ENCODE peak calls at places on chromosomes 5 and 9, in four cellular contexts. N is lower lobe of right lung, D is H9, Z is heart right ventricle. R is an unnamed sample.

GRCh38 chr5:59483971-59484472 is 409.5 kb downstream of the PDE4D start:
- DNase-seq in N (no peak), Z (no peak), D (no peak), R (no peak)

GRCh38 chr9:126781717-126782388 is 23.0 kb upstream of the ZBTB43 start:
- DNase-seq in D (peak; percentile 91), Z (peak; percentile 88), N (peak; percentile 88), R (peak; percentile 75)

GRCh38 chr5:83586874-83587776 is 115.6 kb downstream of the VCAN start:
- DNase-seq in D (no peak), N (no peak), Z (no peak), R (no peak)

GRCh38 chr5:10724799-10725507 is 36.1 kb downstream of the DAP start:
- DNase-seq in N (no peak), D (no peak), Z (peak; percentile 73), R (no peak)

GRCh38 chr9:801399-802071 is 40.0 kb upstream of the DMRT1 start:
- DNase-seq in D (no peak), N (no peak), Z (no peak), R (no peak)

GRCh38 chr9:36956908-36957307 is 77.2 kb downstream of the PAX5 start:
- DNase-seq in N (no peak), D (peak; percentile 79), Z (no peak), R (no peak)

GRCh38 chr9:137163101-137163661 is 6.7 kb downstream of the LRRC26 start:
- DNase-seq in D (peak; percentile 70), N (no peak), Z (no peak), R (no peak)

GRCh38 chr5:135977375-135977928 is 22.7 kb upstream of the LECT2 start:
- DNase-seq in D (peak; percentile 93), N (peak; percentile 87), Z (peak; percentile 79), R (peak; percentile 9)

GRCh38 chr5:59724482-59725392 is 168.8 kb downstream of the PDE4D start:
- DNase-seq in Z (no peak), N (no peak), D (peak; percentile 38), R (no peak)

GRCh38 chr5:134527156-134527960 is 1.9 kb downstream of the JADE2 start:
- DNase-seq in D (peak; percentile 97), Z (peak; percentile 89), N (peak; percentile 85), R (peak; percentile 68)

GRCh38 chr5:176927562-176927961 is 28.4 kb upstream of the HK3 start:
- DNase-seq in Z (no peak), N (no peak), D (no peak), R (no peak)

GRCh38 chr5:171122372-171122771 is 186.7 kb upstream of the TLX3 start:
- DNase-seq in N (no peak), Z (no peak), D (no peak), R (no peak)

GRCh38 chr5:88675758-88676636 is 207.0 kb downstream of the MEF2C start:
- DNase-seq in D (peak; percentile 92), N (no peak), Z (no peak), R (no peak)

GRCh38 chr5:40258205-40258604 is 421.5 kb upstream of the PTGER4 start:
- DNase-seq in Z (no peak), N (no peak), D (no peak), R (no peak)

GRCh38 chr5:169648725-169649124 is 11.7 kb downstream of the DOCK2 start:
- DNase-seq in Z (peak; percentile 52), N (no peak), D (peak; percentile 50), R (no peak)

GRCh38 chr5:143812085-143812705 is at the start of gene HMHB1:
- DNase-seq in Z (peak; percentile 12), N (no peak), D (no peak), R (no peak)

GRCh38 chr5:128216285-128216684 is 132.7 kb downstream of the SLC12A2 start:
- DNase-seq in N (no peak), D (no peak), Z (no peak), R (no peak)

GRCh38 chr9:116791314-116791713 is 104.2 kb downstream of the TRIM32 start:
- DNase-seq in N (no peak), D (no peak), Z (no peak), R (no peak)

GRCh38 chr5:125049721-125050357 is 303.4 kb upstream of the ZNF608 start:
- DNase-seq in N (no peak), D (no peak), Z (no peak), R (no peak)

GRCh38 chr5:74594172-74595040 is 46.1 kb downstream of the ENC1 start:
- DNase-seq in N (no peak), D (no peak), Z (no peak), R (no peak)

GRCh38 chr5:74392698-74393431 is 247.7 kb downstream of the ENC1 start:
- DNase-seq in Z (no peak), D (no peak), N (no peak), R (no peak)

GRCh38 chr5:167072225-167072624 is 1219.2 kb upstream of the WWC1 start:
- DNase-seq in Z (no peak), D (no peak), N (no peak), R (no peak)

GRCh38 chr9:32954642-32955041 is 46.8 kb downstream of the APTX start:
- DNase-seq in D (no peak), Z (no peak), N (no peak), R (no peak)

GRCh38 chr5:83360573-83360972 is 111.0 kb upstream of the VCAN start:
- DNase-seq in Z (no peak), D (no peak), N (no peak), R (no peak)

GRCh38 chr5:153746440-153746839 is 256.0 kb downstream of the GRIA1 start:
- DNase-seq in N (no peak), Z (no peak), D (no peak), R (no peak)

GRCh38 chr9:92657296-92658094 is 12.4 kb downstream of the IPPK start:
- DNase-seq in N (no peak), Z (no peak), D (no peak), R (no peak)
- TF ChIP-seq CTCF in N (no peak), Z (no peak), D (peak; percentile 26), R (no peak)

DNA sequence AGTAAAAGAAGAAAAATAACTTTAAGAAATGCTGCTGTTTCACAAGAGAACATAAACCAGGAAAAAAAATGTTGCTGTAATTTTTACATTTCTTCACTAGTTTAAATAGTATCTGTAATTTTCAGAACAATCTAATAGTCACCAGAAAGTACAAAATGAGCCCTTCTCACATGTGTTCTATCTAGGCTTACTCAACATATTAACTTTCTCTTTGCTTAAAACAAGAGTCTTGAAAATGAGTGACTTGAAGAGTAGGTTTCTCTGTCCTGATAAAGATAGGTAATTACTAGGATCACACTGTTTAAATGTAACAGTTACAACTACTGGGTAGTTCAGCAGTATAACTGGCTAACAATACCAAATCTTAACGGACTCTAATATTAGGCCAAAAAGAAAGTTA is 37.5 kb downstream of the CLINT1 start:
- DNase-seq in N (no peak), Z (no peak), D (no peak), R (no peak)
- H3K27ac ChIP-seq in N (no peak overlapping the region), Z (no peak overlapping the region), D (no peak overlapping the region), R (no peak overlapping the region)

GRCh38 chr9:123843703-123844102 is 86.2 kb downstream of the DENND1A start:
- DNase-seq in N (no peak), Z (no peak), D (no peak), R (no peak)
- H3K9me3 ChIP-seq in N (peaks cover 41% of the 10 kb centered on the region), Z (peaks cover 22% of the 10 kb centered on the region), D (no peaks in the 10 kb centered on the region), R (peaks cover 46% of the 10 kb centered on the region)

GRCh38 chr5:173323121-173323798 is 5.0 kb downstream of the STC2 start:
- DNase-seq in N (no peak), Z (no peak), D (no peak), R (no peak)
- TF ChIP-seq CTCF in N (no peak), Z (no peak), D (no peak), R (no peak)

GRCh38 chr5:179869641-179870402 is 11.2 kb upstream of the MRNIP start:
- DNase-seq in N (no peak), Z (no peak), D (peak; percentile 52), R (no peak)
- H3K27ac ChIP-seq in N (no peak overlapping the region), Z (peak overlapping the region; percentile 16), D (no peak overlapping the region), R (no peak overlapping the region)

GRCh38 chr5:1056611-1057484 is 48.2 kb downstream of the NKD2 start:
- DNase-seq in Z (peak; percentile 9), N (no peak), D (no peak), R (no peak)
- H3K9me3 ChIP-seq in Z (no peaks in the 10 kb centered on the region), N (no peaks in the 10 kb centered on the region), D (no peaks in the 10 kb centered on the region), R (no peaks in the 10 kb centered on the region)

R was measured in CD4-positive, alpha-beta T cell.